ENCODE peak calls at places on chromosomes 12 and 14, in ten cellular contexts. One of them, this sample, is unnamed.

GRCh38 chr14:93375673-93376156 is 28.7 kb downstream of the COX8C start:
- DNase-seq in HCT116: no peak
- DNase-seq in pancreas: no peak
- DNase-seq in dorsolateral prefrontal cortex: no peak
- DNase-seq in heart left ventricle: no peak
- DNase-seq in suprapubic skin: no peak
- DNase-seq in psoas muscle: no peak
- DNase-seq in GM06990: peak; percentile 47
- DNase-seq in fibroblast of mammary gland: no peak
- DNase-seq in AG10803: no peak
- DNase-seq in this sample: no peak

GRCh38 chr12:106642991-106643390 is 60.2 kb downstream of the RFX4 start:
- DNase-seq in HCT116: no peak
- DNase-seq in pancreas: no peak
- DNase-seq in dorsolateral prefrontal cortex: no peak
- DNase-seq in heart left ventricle: no peak
- DNase-seq in suprapubic skin: no peak
- DNase-seq in psoas muscle: no peak
- DNase-seq in GM06990: no peak
- DNase-seq in fibroblast of mammary gland: no peak
- DNase-seq in AG10803: no peak
- DNase-seq in this sample: no peak

GRCh38 chr14:80304125-80304766 is 92.9 kb upstream of the DIO2 start:
- DNase-seq in HCT116: no peak
- DNase-seq in pancreas: no peak
- DNase-seq in dorsolateral prefrontal cortex: no peak
- DNase-seq in heart left ventricle: no peak
- DNase-seq in suprapubic skin: peak; percentile 67
- DNase-seq in psoas muscle: peak; percentile 17
- DNase-seq in GM06990: no peak
- DNase-seq in fibroblast of mammary gland: peak; percentile 78
- DNase-seq in AG10803: peak; percentile 47
- DNase-seq in this sample: no peak

GRCh38 chr12:55675671-55676070 is 32.0 kb downstream of the ITGA7 start:
- DNase-seq in HCT116: no peak
- DNase-seq in pancreas: no peak
- DNase-seq in dorsolateral prefrontal cortex: no peak
- DNase-seq in heart left ventricle: no peak
- DNase-seq in suprapubic skin: no peak
- DNase-seq in psoas muscle: no peak
- DNase-seq in GM06990: no peak
- DNase-seq in fibroblast of mammary gland: no peak
- DNase-seq in AG10803: no peak
- DNase-seq in this sample: no peak

GRCh38 chr12:31853977-31854376 is 105.2 kb upstream of the RESF1 start:
- DNase-seq in HCT116: no peak
- DNase-seq in pancreas: no peak
- DNase-seq in dorsolateral prefrontal cortex: no peak
- DNase-seq in heart left ventricle: no peak
- DNase-seq in suprapubic skin: no peak
- DNase-seq in psoas muscle: no peak
- DNase-seq in GM06990: no peak
- DNase-seq in fibroblast of mammary gland: no peak
- DNase-seq in AG10803: no peak
- DNase-seq in this sample: no peak

GRCh38 chr12:104605685-104606084 is 148.9 kb downstream of the CHST11 start:
- DNase-seq in HCT116: no peak
- DNase-seq in pancreas: no peak
- DNase-seq in dorsolateral prefrontal cortex: peak; percentile 22
- DNase-seq in heart left ventricle: peak; percentile 70
- DNase-seq in suprapubic skin: peak; percentile 91
- DNase-seq in psoas muscle: peak; percentile 70
- DNase-seq in GM06990: no peak
- DNase-seq in fibroblast of mammary gland: peak; percentile 74
- DNase-seq in AG10803: peak; percentile 75
- DNase-seq in this sample: no peak

GRCh38 chr14:24368562-24369252 is 723 bp downstream of the NFATC4 start:
- DNase-seq in HCT116: no peak
- DNase-seq in pancreas: peak; percentile 37
- DNase-seq in dorsolateral prefrontal cortex: peak; percentile 60
- DNase-seq in heart left ventricle: peak; percentile 76
- DNase-seq in suprapubic skin: peak; percentile 85
- DNase-seq in psoas muscle: peak; percentile 65
- DNase-seq in GM06990: peak; percentile 72
- DNase-seq in fibroblast of mammary gland: peak; percentile 80
- DNase-seq in AG10803: peak; percentile 95
- DNase-seq in this sample: peak; percentile 38

GRCh38 chr12:79251356-79251755 is 386.8 kb downstream of the SYT1 start:
- DNase-seq in HCT116: no peak
- DNase-seq in pancreas: no peak
- DNase-seq in dorsolateral prefrontal cortex: no peak
- DNase-seq in heart left ventricle: no peak
- DNase-seq in suprapubic skin: no peak
- DNase-seq in psoas muscle: no peak
- DNase-seq in GM06990: no peak
- DNase-seq in fibroblast of mammary gland: no peak
- DNase-seq in AG10803: no peak
- DNase-seq in this sample: no peak

DNA sequence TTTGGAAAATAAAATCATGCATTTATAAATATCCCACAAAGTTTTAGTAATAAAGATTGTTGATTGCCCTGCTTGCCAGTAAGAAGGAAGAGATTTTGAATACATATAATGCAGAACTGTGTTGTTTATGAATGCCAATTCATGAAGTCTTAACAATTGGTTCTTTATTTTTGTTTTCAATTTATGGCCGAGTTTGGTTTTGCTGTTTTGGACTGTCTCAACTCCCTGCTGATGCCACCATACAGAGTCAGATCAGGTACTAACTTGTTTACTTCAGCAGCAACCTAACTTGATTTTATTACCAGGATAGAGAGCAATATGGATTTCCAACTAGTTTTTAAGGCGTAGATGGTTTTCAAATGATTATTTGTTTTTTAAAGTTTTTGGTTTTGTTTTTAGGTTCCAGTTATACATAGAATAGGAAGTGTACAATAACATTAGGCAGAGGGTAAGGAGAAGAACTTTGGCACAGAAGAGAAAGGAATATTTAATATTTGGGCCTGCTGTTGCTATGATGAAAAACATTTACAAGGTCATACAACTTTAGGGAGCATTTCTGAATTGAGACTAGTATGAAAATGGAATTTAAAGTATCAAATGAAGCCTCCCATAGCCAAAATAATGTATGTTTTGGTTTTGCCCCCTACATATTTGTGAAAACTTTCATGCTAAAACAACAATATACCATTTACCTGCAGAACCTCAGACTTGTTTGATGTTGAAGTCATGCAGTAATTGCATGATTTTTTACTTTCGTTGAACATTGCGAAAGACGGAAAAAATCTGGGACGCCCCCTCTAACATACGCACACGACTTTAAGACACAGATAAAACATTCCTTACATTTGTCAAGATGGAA is 904 bp upstream of the FAM177A1 start:
- DNase-seq in HCT116: no peak
- DNase-seq in pancreas: no peak
- DNase-seq in dorsolateral prefrontal cortex: no peak
- DNase-seq in heart left ventricle: no peak
- DNase-seq in suprapubic skin: no peak
- DNase-seq in psoas muscle: no peak
- DNase-seq in GM06990: no peak
- DNase-seq in fibroblast of mammary gland: peak; percentile 55
- DNase-seq in AG10803: peak; percentile 40
- DNase-seq in this sample: no peak
- H3K4me3 ChIP-seq in HCT116: peak overlapping the region; percentile 81
- H3K4me3 ChIP-seq in pancreas: peak overlapping the region; percentile 91
- H3K4me3 ChIP-seq in dorsolateral prefrontal cortex: peak overlapping the region; percentile 93
- H3K4me3 ChIP-seq in heart left ventricle: peak overlapping the region; percentile 62
- H3K4me3 ChIP-seq in suprapubic skin: peak overlapping the region; percentile 81
- H3K4me3 ChIP-seq in psoas muscle: peak overlapping the region; percentile 95
- H3K4me3 ChIP-seq in GM06990: peak overlapping the region; percentile 86
- H3K4me3 ChIP-seq in fibroblast of mammary gland: peak overlapping the region; percentile 71
- H3K4me3 ChIP-seq in AG10803: peak overlapping the region; percentile 74
- H3K4me3 ChIP-seq in this sample: peak overlapping the region; percentile 84

DNA sequence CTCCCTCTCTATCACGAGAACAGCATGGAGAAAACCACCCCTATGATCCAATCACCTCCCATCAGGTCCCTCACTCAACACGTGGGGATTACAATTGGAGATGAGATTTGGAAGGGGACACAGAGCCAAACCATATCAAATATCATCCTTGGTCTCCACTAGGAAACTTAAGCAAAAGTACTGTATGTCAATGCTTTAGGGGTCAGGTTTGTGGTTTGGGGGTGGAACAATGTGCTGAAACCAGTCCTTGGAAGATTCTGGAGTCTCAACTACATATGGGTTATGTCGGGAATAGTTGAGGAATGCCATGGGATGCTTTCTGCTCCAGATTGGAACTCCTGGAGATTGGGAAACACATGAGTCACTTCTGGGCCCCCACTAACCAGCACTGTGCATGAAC is 48.3 kb upstream of the CCDC63 start:
- DNase-seq in HCT116: no peak
- DNase-seq in pancreas: no peak
- DNase-seq in dorsolateral prefrontal cortex: no peak
- DNase-seq in heart left ventricle: no peak
- DNase-seq in suprapubic skin: no peak
- DNase-seq in psoas muscle: no peak
- DNase-seq in GM06990: no peak
- DNase-seq in fibroblast of mammary gland: peak; percentile 59
- DNase-seq in AG10803: no peak
- DNase-seq in this sample: no peak
- H3K4me3 ChIP-seq in HCT116: no peak overlapping the region
- H3K4me3 ChIP-seq in pancreas: no peak overlapping the region
- H3K4me3 ChIP-seq in dorsolateral prefrontal cortex: no peak overlapping the region
- H3K4me3 ChIP-seq in heart left ventricle: no peak overlapping the region
- H3K4me3 ChIP-seq in suprapubic skin: no peak overlapping the region
- H3K4me3 ChIP-seq in psoas muscle: no peak overlapping the region
- H3K4me3 ChIP-seq in GM06990: no peak overlapping the region
- H3K4me3 ChIP-seq in fibroblast of mammary gland: no peak overlapping the region
- H3K4me3 ChIP-seq in AG10803: no peak overlapping the region
- H3K4me3 ChIP-seq in this sample: no peak overlapping the region

GRCh38 chr14:52081964-52082363 is 13.1 kb upstream of the NID2 start:
- DNase-seq in HCT116: no peak
- DNase-seq in pancreas: no peak
- DNase-seq in dorsolateral prefrontal cortex: no peak
- DNase-seq in heart left ventricle: no peak
- DNase-seq in suprapubic skin: no peak
- DNase-seq in psoas muscle: no peak
- DNase-seq in GM06990: no peak
- DNase-seq in fibroblast of mammary gland: no peak
- DNase-seq in AG10803: no peak
- DNase-seq in this sample: no peak

GRCh38 chr14:52079239-52079956 is 10.5 kb upstream of the NID2 start:
- DNase-seq in HCT116: no peak
- DNase-seq in pancreas: no peak
- DNase-seq in dorsolateral prefrontal cortex: no peak
- DNase-seq in heart left ventricle: no peak
- DNase-seq in suprapubic skin: no peak
- DNase-seq in psoas muscle: no peak
- DNase-seq in GM06990: no peak
- DNase-seq in fibroblast of mammary gland: no peak
- DNase-seq in AG10803: peak; percentile 49
- DNase-seq in this sample: no peak

GRCh38 chr14:52080171-52080800 is 11.4 kb upstream of the NID2 start:
- DNase-seq in HCT116: no peak
- DNase-seq in pancreas: no peak
- DNase-seq in dorsolateral prefrontal cortex: no peak
- DNase-seq in heart left ventricle: no peak
- DNase-seq in suprapubic skin: no peak
- DNase-seq in psoas muscle: no peak
- DNase-seq in GM06990: no peak
- DNase-seq in fibroblast of mammary gland: peak; percentile 72
- DNase-seq in AG10803: peak; percentile 83
- DNase-seq in this sample: no peak

GRCh38 chr14:52082903-52083302 is 14.0 kb upstream of the NID2 start:
- DNase-seq in HCT116: no peak
- DNase-seq in pancreas: no peak
- DNase-seq in dorsolateral prefrontal cortex: no peak
- DNase-seq in heart left ventricle: no peak
- DNase-seq in suprapubic skin: no peak
- DNase-seq in psoas muscle: no peak
- DNase-seq in GM06990: no peak
- DNase-seq in fibroblast of mammary gland: no peak
- DNase-seq in AG10803: no peak
- DNase-seq in this sample: no peak

GRCh38 chr14:52080817-52081755 is 12.2 kb upstream of the NID2 start:
- DNase-seq in HCT116: peak; percentile 3
- DNase-seq in pancreas: no peak
- DNase-seq in dorsolateral prefrontal cortex: no peak
- DNase-seq in heart left ventricle: no peak
- DNase-seq in suprapubic skin: no peak
- DNase-seq in psoas muscle: no peak
- DNase-seq in GM06990: no peak
- DNase-seq in fibroblast of mammary gland: peak; percentile 95
- DNase-seq in AG10803: peak; percentile 89
- DNase-seq in this sample: no peak
- H3K4me3 ChIP-seq in HCT116: no peak overlapping the region
- H3K4me3 ChIP-seq in pancreas: no peak overlapping the region
- H3K4me3 ChIP-seq in dorsolateral prefrontal cortex: no peak overlapping the region
- H3K4me3 ChIP-seq in heart left ventricle: no peak overlapping the region
- H3K4me3 ChIP-seq in suprapubic skin: no peak overlapping the region
- H3K4me3 ChIP-seq in psoas muscle: no peak overlapping the region
- H3K4me3 ChIP-seq in GM06990: no peak overlapping the region
- H3K4me3 ChIP-seq in fibroblast of mammary gland: no peak overlapping the region
- H3K4me3 ChIP-seq in AG10803: no peak overlapping the region
- H3K4me3 ChIP-seq in this sample: no peak overlapping the region

GRCh38 chr14:105072892-105073719 is 7.9 kb upstream of the GPR132 start:
- DNase-seq in HCT116: no peak
- DNase-seq in pancreas: no peak
- DNase-seq in dorsolateral prefrontal cortex: no peak
- DNase-seq in heart left ventricle: no peak
- DNase-seq in suprapubic skin: no peak
- DNase-seq in psoas muscle: no peak
- DNase-seq in GM06990: no peak
- DNase-seq in fibroblast of mammary gland: no peak
- DNase-seq in AG10803: no peak
- DNase-seq in this sample: no peak

GRCh38 chr14:105075364-105076295 is 10.4 kb upstream of the GPR132 start:
- DNase-seq in HCT116: no peak
- DNase-seq in pancreas: no peak
- DNase-seq in dorsolateral prefrontal cortex: no peak
- DNase-seq in heart left ventricle: peak; percentile 56
- DNase-seq in suprapubic skin: peak; percentile 77
- DNase-seq in psoas muscle: no peak
- DNase-seq in GM06990: peak; percentile 86
- DNase-seq in fibroblast of mammary gland: no peak
- DNase-seq in AG10803: no peak
- DNase-seq in this sample: no peak

GRCh38 chr14:105073720-105074600 is 8.7 kb upstream of the GPR132 start:
- DNase-seq in HCT116: no peak
- DNase-seq in pancreas: no peak
- DNase-seq in dorsolateral prefrontal cortex: no peak
- DNase-seq in heart left ventricle: no peak
- DNase-seq in suprapubic skin: peak; percentile 62
- DNase-seq in psoas muscle: no peak
- DNase-seq in GM06990: no peak
- DNase-seq in fibroblast of mammary gland: no peak
- DNase-seq in AG10803: no peak
- DNase-seq in this sample: no peak

GRCh38 chr14:105076296-105076804 is 11.1 kb upstream of the GPR132 start:
- DNase-seq in HCT116: no peak
- DNase-seq in pancreas: no peak
- DNase-seq in dorsolateral prefrontal cortex: no peak
- DNase-seq in heart left ventricle: no peak
- DNase-seq in suprapubic skin: peak; percentile 68
- DNase-seq in psoas muscle: no peak
- DNase-seq in GM06990: no peak
- DNase-seq in fibroblast of mammary gland: no peak
- DNase-seq in AG10803: no peak
- DNase-seq in this sample: no peak

GRCh38 chr14:105074601-105075053 is 9.4 kb upstream of the GPR132 start:
- DNase-seq in HCT116: no peak
- DNase-seq in pancreas: no peak
- DNase-seq in dorsolateral prefrontal cortex: no peak
- DNase-seq in heart left ventricle: no peak
- DNase-seq in suprapubic skin: peak; percentile 65
- DNase-seq in psoas muscle: no peak
- DNase-seq in GM06990: peak; percentile 25
- DNase-seq in fibroblast of mammary gland: no peak
- DNase-seq in AG10803: no peak
- DNase-seq in this sample: no peak
- H3K4me3 ChIP-seq in HCT116: no peak overlapping the region
- H3K4me3 ChIP-seq in pancreas: no peak overlapping the region
- H3K4me3 ChIP-seq in dorsolateral prefrontal cortex: no peak overlapping the region
- H3K4me3 ChIP-seq in heart left ventricle: no peak overlapping the region
- H3K4me3 ChIP-seq in suprapubic skin: peak overlapping the region; percentile 8
- H3K4me3 ChIP-seq in psoas muscle: no peak overlapping the region
- H3K4me3 ChIP-seq in GM06990: peak overlapping the region; percentile 18
- H3K4me3 ChIP-seq in fibroblast of mammary gland: no peak overlapping the region
- H3K4me3 ChIP-seq in AG10803: no peak overlapping the region
- H3K4me3 ChIP-seq in this sample: no peak overlapping the region